ENCODE peak calls at places on chromosomes 11 and 22, in five cellular contexts. K is stimulated activated CD4-positive, alpha-beta T cell treated with anti-CD3 and anti-CD28 coated beads, Interleukin-4, amount 100 ng/mL, for 1 hour; W is heart left ventricle; S is T1000; G is GM12865. Z is an unnamed sample.

GRCh38 chr22:43172191-43172590 is 14.7 kb downstream of the TTLL12 start:
- DNase-seq in W (no peak), G (no peak), S (no peak), K (no peak), Z (no peak)

GRCh38 chr22:27718186-27719032 is 83.1 kb downstream of the MN1 start:
- DNase-seq in W (peak; percentile 79), G (no peak), K (no peak), S (peak; percentile 70), Z (no peak)

GRCh38 chr11:44811841-44812448 is 85.2 kb downstream of the TSPAN18 start:
- DNase-seq in G (no peak), S (no peak), W (no peak), K (no peak), Z (no peak)

GRCh38 chr11:69215784-69216415 is 60.2 kb downstream of the SMIM38 start:
- DNase-seq in S (no peak), G (no peak), K (no peak), W (peak; percentile 4), Z (no peak)

GRCh38 chr11:105862736-105863367 is 159.2 kb downstream of the MSANTD4 start:
- DNase-seq in W (no peak), G (peak; percentile 40), S (no peak), K (no peak), Z (no peak)

GRCh38 chr22:29621761-29622526 is 18.5 kb downstream of the NF2 start:
- DNase-seq in S (peak; percentile 50), G (no peak), K (no peak), W (no peak), Z (no peak)

GRCh38 chr11:57493507-57494503 is 21.7 kb downstream of the SLC43A1 start:
- DNase-seq in W (peak; percentile 39), S (no peak), G (peak; percentile 77), K (peak; percentile 78), Z (no peak)

GRCh38 chr11:14262271-14262846 is 96.6 kb downstream of the RRAS2 start:
- DNase-seq in S (no peak), W (no peak), G (no peak), K (no peak), Z (no peak)

GRCh38 chr11:130894322-130895025 is 21.8 kb downstream of the SNX19 start:
- DNase-seq in S (peak; percentile 20), G (peak; percentile 74), W (peak; percentile 67), K (peak; percentile 68), Z (peak; percentile 9)

GRCh38 chr22:39303358-39303757 is 16.1 kb downstream of the RPL3 start:
- DNase-seq in G (no peak), W (no peak), K (no peak), S (no peak), Z (no peak)

Z was measured in NCI-H187.